ENCODE peak calls at places on chromosomes 1 and 21, in eight cellular contexts. One of them, this sample, is unnamed.
A peak's percentile ranks its signal among the peaks of the same experiment; 100 is the strongest.

GRCh38 chr21:46038871-46039397 is 57.4 kb downstream of the COL6A1 start:
- DNase-seq in neural progenitor cell: no peak
- DNase-seq in HCT116: no peak
- DNase-seq in PC-3: no peak
- DNase-seq in GM23338: no peak
- DNase-seq in MM.1S: no peak
- DNase-seq in GM23248: peak; percentile 97
- DNase-seq in SK-N-SH: no peak
- DNase-seq in this sample: no peak

GRCh38 chr1:245046764-245047163 is 108.0 kb upstream of the KIF26B start:
- DNase-seq in neural progenitor cell: peak; percentile 65
- DNase-seq in HCT116: no peak
- DNase-seq in PC-3: no peak
- DNase-seq in GM23338: peak; percentile 33
- DNase-seq in MM.1S: no peak
- DNase-seq in GM23248: no peak
- DNase-seq in SK-N-SH: no peak
- DNase-seq in this sample: no peak

GRCh38 chr1:59434336-59434735 is 137.4 kb downstream of the FGGY start:
- DNase-seq in neural progenitor cell: no peak
- DNase-seq in HCT116: no peak
- DNase-seq in PC-3: peak; percentile 86
- DNase-seq in GM23338: no peak
- DNase-seq in MM.1S: no peak
- DNase-seq in GM23248: peak; percentile 91
- DNase-seq in SK-N-SH: no peak
- DNase-seq in this sample: no peak

GRCh38 chr21:46368533-46369285 is 44.8 kb downstream of the PCNT start:
- DNase-seq in neural progenitor cell: no peak
- DNase-seq in HCT116: no peak
- DNase-seq in PC-3: no peak
- DNase-seq in GM23338: no peak
- DNase-seq in MM.1S: peak; percentile 87
- DNase-seq in GM23248: no peak
- DNase-seq in SK-N-SH: no peak
- DNase-seq in this sample: no peak

GRCh38 chr1:30885580-30886513 is 22.7 kb downstream of the SDC3 start:
- DNase-seq in neural progenitor cell: no peak
- DNase-seq in HCT116: no peak
- DNase-seq in PC-3: no peak
- DNase-seq in GM23338: no peak
- DNase-seq in MM.1S: no peak
- DNase-seq in GM23248: no peak
- DNase-seq in SK-N-SH: no peak
- DNase-seq in this sample: no peak

GRCh38 chr1:205396972-205397616 is 24.8 kb downstream of the LEMD1 start:
- DNase-seq in neural progenitor cell: peak; percentile 82
- DNase-seq in HCT116: peak; percentile 77
- DNase-seq in PC-3: peak; percentile 86
- DNase-seq in GM23338: peak; percentile 92
- DNase-seq in MM.1S: peak; percentile 68
- DNase-seq in GM23248: peak; percentile 63
- DNase-seq in SK-N-SH: peak; percentile 75
- DNase-seq in this sample: peak; percentile 79

GRCh38 chr1:213120386-213120785 is 69.3 kb downstream of the RPS6KC1 start:
- DNase-seq in neural progenitor cell: no peak
- DNase-seq in HCT116: no peak
- DNase-seq in PC-3: peak; percentile 61
- DNase-seq in GM23338: no peak
- DNase-seq in MM.1S: no peak
- DNase-seq in GM23248: peak; percentile 26
- DNase-seq in SK-N-SH: no peak
- DNase-seq in this sample: no peak

GRCh38 chr1:36888811-36889477 is 145.4 kb downstream of the GRIK3 start:
- DNase-seq in neural progenitor cell: no peak
- DNase-seq in HCT116: no peak
- DNase-seq in PC-3: no peak
- DNase-seq in GM23338: no peak
- DNase-seq in MM.1S: no peak
- DNase-seq in GM23248: no peak
- DNase-seq in SK-N-SH: no peak
- DNase-seq in this sample: no peak

GRCh38 chr1:178472531-178472930 is 24.2 kb downstream of the CLEC20A start:
- DNase-seq in neural progenitor cell: no peak
- DNase-seq in HCT116: no peak
- DNase-seq in PC-3: no peak
- DNase-seq in GM23338: no peak
- DNase-seq in MM.1S: no peak
- DNase-seq in GM23248: no peak
- DNase-seq in SK-N-SH: no peak
- DNase-seq in this sample: no peak

GRCh38 chr21:16086936-16087335 is 357.2 kb downstream of the USP25 start:
- DNase-seq in neural progenitor cell: no peak
- DNase-seq in HCT116: no peak
- DNase-seq in PC-3: no peak
- DNase-seq in GM23338: no peak
- DNase-seq in MM.1S: no peak
- DNase-seq in GM23248: no peak
- DNase-seq in SK-N-SH: no peak
- DNase-seq in this sample: no peak

GRCh38 chr1:181353526-181353925 is 129.8 kb upstream of the CACNA1E start:
- DNase-seq in neural progenitor cell: no peak
- DNase-seq in HCT116: no peak
- DNase-seq in PC-3: no peak
- DNase-seq in GM23338: no peak
- DNase-seq in MM.1S: no peak
- DNase-seq in GM23248: no peak
- DNase-seq in SK-N-SH: no peak
- DNase-seq in this sample: no peak

GRCh38 chr1:24897263-24898151 is 32.6 kb downstream of the RUNX3 start:
- DNase-seq in neural progenitor cell: no peak
- DNase-seq in HCT116: no peak
- DNase-seq in PC-3: no peak
- DNase-seq in GM23338: no peak
- DNase-seq in MM.1S: no peak
- DNase-seq in GM23248: no peak
- DNase-seq in SK-N-SH: peak; percentile 14
- DNase-seq in this sample: no peak

GRCh38 chr1:7531562-7532340 is 239.3 kb upstream of the VAMP3 start:
- DNase-seq in neural progenitor cell: no peak
- DNase-seq in HCT116: no peak
- DNase-seq in PC-3: no peak
- DNase-seq in GM23338: no peak
- DNase-seq in MM.1S: no peak
- DNase-seq in GM23248: no peak
- DNase-seq in SK-N-SH: no peak
- DNase-seq in this sample: no peak

GRCh38 chr1:147390185-147390542 is 147.7 kb downstream of the CHD1L start:
- DNase-seq in neural progenitor cell: no peak
- DNase-seq in HCT116: no peak
- DNase-seq in PC-3: no peak
- DNase-seq in GM23338: peak; percentile 27
- DNase-seq in MM.1S: no peak
- DNase-seq in GM23248: no peak
- DNase-seq in SK-N-SH: no peak
- DNase-seq in this sample: no peak

GRCh38 chr1:18649713-18650370 is 19.2 kb downstream of the PAX7 start:
- DNase-seq in neural progenitor cell: no peak
- DNase-seq in HCT116: no peak
- DNase-seq in PC-3: no peak
- DNase-seq in GM23338: peak; percentile 73
- DNase-seq in MM.1S: no peak
- DNase-seq in GM23248: no peak
- DNase-seq in SK-N-SH: peak; percentile 35
- DNase-seq in this sample: no peak

GRCh38 chr1:57551476-57551875 is 127.6 kb upstream of the DAB1 start:
- DNase-seq in neural progenitor cell: no peak
- DNase-seq in HCT116: no peak
- DNase-seq in PC-3: no peak
- DNase-seq in GM23338: peak; percentile 48
- DNase-seq in MM.1S: no peak
- DNase-seq in GM23248: no peak
- DNase-seq in SK-N-SH: no peak
- DNase-seq in this sample: no peak

GRCh38 chr1:35706846-35707245 is 11.8 kb downstream of the C1orf216 start:
- DNase-seq in neural progenitor cell: peak; percentile 57
- DNase-seq in HCT116: no peak
- DNase-seq in PC-3: no peak
- DNase-seq in GM23338: peak; percentile 65
- DNase-seq in MM.1S: no peak
- DNase-seq in GM23248: no peak
- DNase-seq in SK-N-SH: no peak
- DNase-seq in this sample: no peak

GRCh38 chr1:76492752-76493420 is 374.4 kb upstream of the ST6GALNAC5 start:
- DNase-seq in neural progenitor cell: no peak
- DNase-seq in HCT116: no peak
- DNase-seq in PC-3: no peak
- DNase-seq in GM23338: no peak
- DNase-seq in MM.1S: no peak
- DNase-seq in GM23248: no peak
- DNase-seq in SK-N-SH: no peak
- DNase-seq in this sample: no peak

GRCh38 chr1:184176058-184176457 is 124.5 kb downstream of the TSEN15 start:
- DNase-seq in neural progenitor cell: no peak
- DNase-seq in HCT116: no peak
- DNase-seq in PC-3: no peak
- DNase-seq in GM23338: no peak
- DNase-seq in MM.1S: no peak
- DNase-seq in GM23248: no peak
- DNase-seq in SK-N-SH: no peak
- DNase-seq in this sample: no peak

GRCh38 chr1:86714561-86715244 is 10.3 kb downstream of the SH3GLB1 start:
- DNase-seq in neural progenitor cell: no peak
- DNase-seq in HCT116: no peak
- DNase-seq in PC-3: peak; percentile 62
- DNase-seq in GM23338: no peak
- DNase-seq in MM.1S: no peak
- DNase-seq in GM23248: no peak
- DNase-seq in SK-N-SH: no peak
- DNase-seq in this sample: no peak

GRCh38 chr1:170685166-170685565 is 21.2 kb downstream of the PRRX1 start:
- DNase-seq in neural progenitor cell: no peak
- DNase-seq in HCT116: no peak
- DNase-seq in PC-3: no peak
- DNase-seq in GM23338: no peak
- DNase-seq in MM.1S: no peak
- DNase-seq in GM23248: peak; percentile 95
- DNase-seq in SK-N-SH: no peak
- DNase-seq in this sample: no peak

GRCh38 chr1:96756789-96757188 is 35.2 kb downstream of the PTBP2 start:
- DNase-seq in neural progenitor cell: no peak
- DNase-seq in HCT116: no peak
- DNase-seq in PC-3: no peak
- DNase-seq in GM23338: no peak
- DNase-seq in MM.1S: no peak
- DNase-seq in GM23248: no peak
- DNase-seq in SK-N-SH: no peak
- DNase-seq in this sample: no peak
- TF ChIP-seq EZH2phosphoT487 in neural progenitor cell: no peak
- TF ChIP-seq EZH2phosphoT487 in HCT116: no peak
- TF ChIP-seq EZH2phosphoT487 in PC-3: no peak
- TF ChIP-seq EZH2phosphoT487 in GM23338: no peak
- TF ChIP-seq EZH2phosphoT487 in MM.1S: no peak
- TF ChIP-seq EZH2phosphoT487 in GM23248: no peak
- TF ChIP-seq EZH2phosphoT487 in SK-N-SH: no peak
- TF ChIP-seq EZH2phosphoT487 in this sample: no peak

GRCh38 chr1:38005195-38006007 is at the start of gene FHL3:
- DNase-seq in neural progenitor cell: peak; percentile 87
- DNase-seq in HCT116: no peak
- DNase-seq in PC-3: peak; percentile 59
- DNase-seq in GM23338: peak; percentile 89
- DNase-seq in MM.1S: no peak
- DNase-seq in GM23248: peak; percentile 73
- DNase-seq in SK-N-SH: peak; percentile 90
- DNase-seq in this sample: no peak
- TF ChIP-seq EZH2phosphoT487 in neural progenitor cell: no peak
- TF ChIP-seq EZH2phosphoT487 in HCT116: no peak
- TF ChIP-seq EZH2phosphoT487 in PC-3: no peak
- TF ChIP-seq EZH2phosphoT487 in GM23338: no peak
- TF ChIP-seq EZH2phosphoT487 in MM.1S: no peak
- TF ChIP-seq EZH2phosphoT487 in GM23248: no peak
- TF ChIP-seq EZH2phosphoT487 in SK-N-SH: no peak
- TF ChIP-seq EZH2phosphoT487 in this sample: no peak

GRCh38 chr21:39969691-39970364 is 102.6 kb downstream of the PCP4 start:
- DNase-seq in neural progenitor cell: no peak
- DNase-seq in HCT116: no peak
- DNase-seq in PC-3: no peak
- DNase-seq in GM23338: no peak
- DNase-seq in MM.1S: peak; percentile 92
- DNase-seq in GM23248: no peak
- DNase-seq in SK-N-SH: no peak
- DNase-seq in this sample: no peak

GRCh38 chr21:39971961-39972360 is 104.7 kb downstream of the PCP4 start:
- DNase-seq in neural progenitor cell: no peak
- DNase-seq in HCT116: no peak
- DNase-seq in PC-3: no peak
- DNase-seq in GM23338: no peak
- DNase-seq in MM.1S: no peak
- DNase-seq in GM23248: no peak
- DNase-seq in SK-N-SH: no peak
- DNase-seq in this sample: no peak

GRCh38 chr21:39972471-39972870 is 105.2 kb downstream of the PCP4 start:
- DNase-seq in neural progenitor cell: no peak
- DNase-seq in HCT116: no peak
- DNase-seq in PC-3: no peak
- DNase-seq in GM23338: no peak
- DNase-seq in MM.1S: no peak
- DNase-seq in GM23248: no peak
- DNase-seq in SK-N-SH: no peak
- DNase-seq in this sample: no peak

GRCh38 chr21:39966786-39967185 is 99.5 kb downstream of the PCP4 start:
- DNase-seq in neural progenitor cell: no peak
- DNase-seq in HCT116: no peak
- DNase-seq in PC-3: no peak
- DNase-seq in GM23338: no peak
- DNase-seq in MM.1S: no peak
- DNase-seq in GM23248: no peak
- DNase-seq in SK-N-SH: no peak
- DNase-seq in this sample: no peak

GRCh38 chr21:39968010-39968409 is 100.8 kb downstream of the PCP4 start:
- DNase-seq in neural progenitor cell: no peak
- DNase-seq in HCT116: no peak
- DNase-seq in PC-3: no peak
- DNase-seq in GM23338: peak; percentile 65
- DNase-seq in MM.1S: peak; percentile 64
- DNase-seq in GM23248: no peak
- DNase-seq in SK-N-SH: no peak
- DNase-seq in this sample: no peak
- TF ChIP-seq EZH2phosphoT487 in neural progenitor cell: no peak
- TF ChIP-seq EZH2phosphoT487 in HCT116: no peak
- TF ChIP-seq EZH2phosphoT487 in PC-3: no peak
- TF ChIP-seq EZH2phosphoT487 in GM23338: no peak
- TF ChIP-seq EZH2phosphoT487 in MM.1S: no peak
- TF ChIP-seq EZH2phosphoT487 in GM23248: no peak
- TF ChIP-seq EZH2phosphoT487 in SK-N-SH: no peak
- TF ChIP-seq EZH2phosphoT487 in this sample: no peak

DNA sequence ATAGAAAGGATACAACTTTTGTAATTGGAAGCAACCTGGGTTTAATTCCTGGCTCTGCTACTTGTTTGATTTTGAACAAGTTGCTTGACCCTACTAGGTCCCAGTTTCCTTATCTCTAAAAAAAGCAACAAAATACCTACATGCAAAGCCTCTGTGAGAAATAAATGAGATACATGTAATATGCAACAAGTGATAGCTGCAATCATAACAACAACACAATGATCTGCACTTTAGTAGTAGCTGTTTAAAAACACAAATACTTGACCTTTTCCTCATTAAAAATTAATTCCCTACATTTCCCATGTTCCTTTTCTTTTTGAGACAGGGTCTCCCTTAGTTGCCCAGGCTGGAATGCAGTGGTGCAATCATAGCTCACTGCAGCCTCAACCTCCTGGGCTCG is 40.0 kb downstream of the FRRS1 start:
- DNase-seq in neural progenitor cell: no peak
- DNase-seq in HCT116: no peak
- DNase-seq in PC-3: no peak
- DNase-seq in GM23338: no peak
- DNase-seq in MM.1S: no peak
- DNase-seq in GM23248: no peak
- DNase-seq in SK-N-SH: no peak
- DNase-seq in this sample: no peak
- TF ChIP-seq EZH2phosphoT487 in neural progenitor cell: no peak
- TF ChIP-seq EZH2phosphoT487 in HCT116: no peak
- TF ChIP-seq EZH2phosphoT487 in PC-3: no peak
- TF ChIP-seq EZH2phosphoT487 in GM23338: no peak
- TF ChIP-seq EZH2phosphoT487 in MM.1S: no peak
- TF ChIP-seq EZH2phosphoT487 in GM23248: no peak
- TF ChIP-seq EZH2phosphoT487 in SK-N-SH: no peak
- TF ChIP-seq EZH2phosphoT487 in this sample: no peak

This sample was measured in OCI-LY7.